ENCODE peak calls at places on chromosomes 4 and X, in four cellular contexts. C is GM10248, F is astrocyte, X is foreskin fibroblast. R is an unnamed sample.

GRCh38 chr4:147938481-147938880 is 206.6 kb downstream of the ARHGAP10 start:
- DNase-seq in C (no peak), X (no peak), F (no peak), R (no peak)

GRCh38 chr4:55312491-55313101 is 33.4 kb upstream of the SRD5A3 start:
- DNase-seq in F (peak), C (no peak), X (peak), R (no peak)

GRCh38 chr4:67558493-67558892 is at the start of gene STAP1:
- DNase-seq in X (no peak), C (no peak), F (no peak), R (no peak)

GRCh38 chr4:6470502-6471302 is 1.7 kb downstream of the PPP2R2C start:
- DNase-seq in X (peak), F (peak), C (no peak), R (no peak)

GRCh38 chrX:136273986-136274385 is 22.8 kb upstream of the MAP7D3 start:
- DNase-seq in C (no peak), F (no peak), X (no peak), R (no peak)

GRCh38 chrX:153474718-153475117 is 4.3 kb upstream of the HAUS7 start:
- DNase-seq in F (peak), X (peak), C (no peak), R (peak)

GRCh38 chr4:110119880-110120279 is 78.5 kb downstream of the ELOVL6 start:
- DNase-seq in C (no peak), X (peak), F (peak), R (no peak)

GRCh38 chrX:18422886-18423285 is 2.5 kb upstream of the CDKL5 start:
- DNase-seq in F (no peak), C (no peak), X (peak), R (no peak)

GRCh38 chr4:49032440-49033161 is 46.5 kb downstream of the CWH43 start:
- DNase-seq in C (no peak), F (no peak), X (peak), R (no peak)

GRCh38 chrX:22748093-22748999 is 251.4 kb upstream of the DDX53 start:
- DNase-seq in X (peak), C (peak), F (peak), R (no peak)

GRCh38 chrX:129823115-129823514 is 20.6 kb downstream of the ZDHHC9 start:
- DNase-seq in X (peak), C (peak), F (no peak), R (peak)

GRCh38 chr4:183130328-183131155 is 31.5 kb downstream of the WWC2 start:
- DNase-seq in C (no peak), X (peak), F (peak), R (no peak)

GRCh38 chrX:31036895-31037294 is 34.9 kb downstream of the FTHL17 start:
- DNase-seq in C (peak), X (peak), F (peak), R (no peak)

GRCh38 chr4:26406346-26406975 is 83.8 kb downstream of the CCKAR start:
- DNase-seq in C (no peak), F (no peak), X (peak), R (no peak)

GRCh38 chrX:58025979-58026378 is 115.7 kb upstream of the ZXDA start:
- DNase-seq in F (no peak), X (peak), C (peak), R (no peak)
- TF ChIP-seq CTCF in F (no peak), X (peak), C (peak), R (peak)

GRCh38 chr4:20618729-20619128 is 81.5 kb upstream of the PACRGL start:
- DNase-seq in C (no peak), F (no peak), X (no peak), R (no peak)
- TF ChIP-seq CTCF in C (no peak), F (no peak), X (no peak), R (no peak)

GRCh38 chr4:3460926-3461325 is 2.2 kb upstream of the DOK7 start:
- DNase-seq in F (no peak), X (no peak), C (no peak), R (no peak)
- TF ChIP-seq CTCF in F (no peak), X (no peak), C (no peak), R (no peak)

GRCh38 chrX:12965390-12965940 is 9.4 kb upstream of the TMSB4X start:
- DNase-seq in C (no peak), X (no peak), F (no peak), R (no peak)

GRCh38 chrX:12962041-12962504 is 12.8 kb upstream of the TMSB4X start:
- DNase-seq in C (peak), X (no peak), F (no peak), R (no peak)

GRCh38 chrX:12958059-12958458 is 16.9 kb upstream of the TMSB4X start:
- DNase-seq in X (no peak), C (peak), F (no peak), R (no peak)

GRCh38 chrX:12958461-12958860 is 16.4 kb upstream of the TMSB4X start:
- DNase-seq in F (no peak), X (no peak), C (no peak), R (no peak)

DNA sequence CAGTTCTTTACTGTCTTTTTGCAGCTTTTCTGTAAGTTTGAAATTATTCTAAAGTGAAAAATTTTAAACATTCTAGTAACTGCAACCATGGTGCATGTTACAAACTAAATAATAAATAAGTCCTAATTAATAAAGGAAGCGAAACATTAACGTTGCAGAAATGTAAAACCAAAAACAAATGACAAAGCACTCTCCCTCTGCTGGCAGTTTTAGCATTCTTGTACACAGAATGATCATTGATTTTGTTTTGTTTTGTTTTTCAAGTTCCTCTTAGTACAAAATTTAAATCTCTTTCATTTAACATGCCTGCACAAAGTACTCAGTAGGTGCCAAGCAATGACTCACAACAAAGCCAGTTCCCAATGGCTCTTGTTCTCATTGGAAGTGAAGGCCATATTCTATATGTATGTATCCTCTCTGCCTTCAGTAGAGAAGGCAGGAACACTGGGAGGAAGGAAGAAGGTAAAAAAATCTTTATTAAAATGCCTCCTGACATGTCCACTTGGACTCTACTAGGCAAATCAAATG is 13.7 kb upstream of the TMSB4X start:
- DNase-seq in C (peak), X (peak), F (no peak), R (no peak)
- TF ChIP-seq CTCF in C (peak), X (no peak), F (no peak), R (no peak)

GRCh38 chr4:77022581-77023133 is 53.1 kb downstream of the CCNI start:
- DNase-seq in X (peak), C (no peak), F (peak), R (no peak)
- TF ChIP-seq CTCF in X (no peak), C (no peak), F (no peak), R (no peak)

GRCh38 chr4:152691761-152692160 is 12.0 kb upstream of the TMEM154 start:
- DNase-seq in C (no peak), F (no peak), X (no peak), R (no peak)

GRCh38 chr4:152697284-152698011 is 17.7 kb upstream of the TMEM154 start:
- DNase-seq in F (no peak), X (no peak), C (no peak), R (no peak)

GRCh38 chr4:152696764-152697250 is 17.0 kb upstream of the TMEM154 start:
- DNase-seq in C (peak), X (peak), F (peak), R (no peak)

GRCh38 chr4:152690706-152691651 is 11.2 kb upstream of the TMEM154 start:
- DNase-seq in C (no peak), X (peak), F (peak), R (no peak)

GRCh38 chr4:152693875-152694274 is 14.1 kb upstream of the TMEM154 start:
- DNase-seq in X (no peak), F (no peak), C (no peak), R (no peak)
- TF ChIP-seq CTCF in X (no peak), F (no peak), C (no peak), R (no peak)

DNA sequence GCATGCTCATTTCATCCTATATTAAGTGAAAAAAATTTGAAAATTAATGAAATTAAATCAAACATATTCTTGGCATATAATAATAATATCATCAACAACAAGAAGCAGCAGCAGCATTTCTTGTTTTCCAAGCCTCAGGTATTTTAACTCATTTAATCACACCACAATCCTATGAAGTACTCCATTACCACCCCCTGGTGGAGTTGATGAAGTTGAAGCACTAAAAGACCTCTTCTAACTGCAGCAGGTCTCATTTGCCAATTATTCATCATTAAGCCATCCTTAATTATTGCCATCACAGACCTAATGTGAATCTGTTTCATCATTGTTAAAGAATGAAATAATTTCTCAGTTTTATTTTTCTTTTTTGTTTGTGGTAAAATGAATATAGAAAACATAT is 801.4 kb upstream of the GRID2 start:
- DNase-seq in X (no peak), F (no peak), C (no peak), R (no peak)
- TF ChIP-seq CTCF in X (no peak), F (peak), C (no peak), R (no peak)

R was measured in natural killer cell.